ENCODE peak calls at places on chromosomes 5 and 9, in seven cellular contexts. D is IMR-90, S is keratinocyte, E is small intestine, H is fibroblast of lung, B is colonic mucosa, V is esophagus squamous epithelium. F is an unnamed sample. For H3K36me3, the result is how much of the 10 kb centered on the place peaks cover.

GRCh38 chr9:16429671-16430070 is 440.8 kb downstream of the BNC2 start:
- DNase-seq in D (no peak), S (no peak), E (no peak), H (no peak), B (no peak), V (no peak), F (no peak)

GRCh38 chr9:91495450-91495849 is 71.8 kb upstream of the NFIL3 start:
- DNase-seq in D (peak), S (no peak), E (no peak), H (peak), B (no peak), V (no peak), F (no peak)

GRCh38 chr5:91296691-91297143 is 86.4 kb downstream of the ARRDC3 start:
- DNase-seq in D (no peak), S (no peak), E (no peak), H (peak), B (no peak), V (no peak), F (peak)

GRCh38 chr5:109478830-109479229 is 69.1 kb upstream of the PJA2 start:
- DNase-seq in D (no peak), S (no peak), E (no peak), H (no peak), B (no peak), V (no peak), F (no peak)

GRCh38 chr5:134656690-134657089 is 8.1 kb downstream of the SEC24A start:
- DNase-seq in D (peak), S (no peak), E (peak), H (no peak), B (no peak), V (no peak), F (no peak)

GRCh38 chr5:157862183-157862851 is 3.4 kb upstream of the CLINT1 start:
- DNase-seq in D (no peak), S (no peak), E (no peak), H (no peak), B (no peak), V (no peak), F (no peak)

GRCh38 chr9:109182940-109183798 is 16.1 kb upstream of the FRRS1L start:
- DNase-seq in D (peak), S (no peak), E (peak), H (peak), B (peak), V (no peak), F (peak)

GRCh38 chr5:9283473-9283872 is 262.4 kb downstream of the SEMA5A start:
- DNase-seq in D (no peak), S (no peak), E (peak), H (no peak), B (no peak), V (no peak), F (no peak)

GRCh38 chr5:115541586-115541985 is 3.0 kb downstream of the FEM1C start:
- DNase-seq in D (peak), S (no peak), E (no peak), H (peak), B (no peak), V (no peak), F (no peak)

GRCh38 chr5:173310861-173311515 is 17.2 kb downstream of the STC2 start:
- DNase-seq in D (peak), S (no peak), E (no peak), H (peak), B (no peak), V (no peak), F (no peak)

GRCh38 chr9:2764371-2764770 is 47.1 kb downstream of the KCNV2 start:
- DNase-seq in D (peak), S (no peak), E (peak), H (no peak), B (no peak), V (no peak), F (no peak)

GRCh38 chr9:104256710-104257091 is 162.6 kb downstream of the SMC2 start:
- DNase-seq in D (no peak), S (no peak), E (no peak), H (no peak), B (no peak), V (no peak), F (no peak)

GRCh38 chr9:92639124-92639523 is 30.8 kb downstream of the IPPK start:
- DNase-seq in D (no peak), S (no peak), E (no peak), H (no peak), B (no peak), V (no peak), F (no peak)
- H3K36me3 ChIP-seq in D (half or more), S (half or more), E (under half), H (under half), B (under half), V (half or more), F (under half)

GRCh38 chr5:58974083-58974482 is 391.2 kb downstream of the RAB3C start:
- DNase-seq in D (no peak), S (no peak), E (no peak), H (no peak), B (no peak), V (no peak), F (no peak)

GRCh38 chr5:58979090-58979489 is 396.2 kb downstream of the RAB3C start:
- DNase-seq in D (no peak), S (no peak), E (no peak), H (no peak), B (no peak), V (no peak), F (no peak)

GRCh38 chr5:58969795-58970194 is 386.9 kb downstream of the RAB3C start:
- DNase-seq in D (no peak), S (no peak), E (no peak), H (no peak), B (no peak), V (no peak), F (no peak)

GRCh38 chr5:58972301-58972700 is 389.4 kb downstream of the RAB3C start:
- DNase-seq in D (peak), S (no peak), E (no peak), H (no peak), B (no peak), V (no peak), F (no peak)

GRCh38 chr5:58974601-58975000 is 391.7 kb downstream of the RAB3C start:
- DNase-seq in D (no peak), S (no peak), E (no peak), H (no peak), B (no peak), V (no peak), F (no peak)
- H3K36me3 ChIP-seq in D (under half), S (under half), E (under half), H (under half), B (under half), V (under half), F (under half)

GRCh38 chr9:111934747-111935146 is 38.1 kb downstream of the UGCG start:
- DNase-seq in D (no peak), S (no peak), E (no peak), H (no peak), B (no peak), V (no peak), F (no peak)
- H3K36me3 ChIP-seq in D (under half), S (under half), E (under half), H (under half), B (under half), V (under half), F (under half)

GRCh38 chr5:74632947-74633356 is 7.6 kb downstream of the ENC1 start:
- DNase-seq in D (peak), S (no peak), E (peak), H (peak), B (no peak), V (no peak), F (no peak)

GRCh38 chr5:74631088-74631960 is 9.2 kb downstream of the ENC1 start:
- DNase-seq in D (peak), S (no peak), E (no peak), H (peak), B (no peak), V (no peak), F (no peak)

GRCh38 chr5:74634611-74635286 is 5.8 kb downstream of the ENC1 start:
- DNase-seq in D (no peak), S (no peak), E (no peak), H (no peak), B (no peak), V (no peak), F (no peak)

GRCh38 chr5:74636149-74636548 is 4.4 kb downstream of the ENC1 start:
- DNase-seq in D (no peak), S (no peak), E (no peak), H (no peak), B (no peak), V (no peak), F (no peak)

DNA sequence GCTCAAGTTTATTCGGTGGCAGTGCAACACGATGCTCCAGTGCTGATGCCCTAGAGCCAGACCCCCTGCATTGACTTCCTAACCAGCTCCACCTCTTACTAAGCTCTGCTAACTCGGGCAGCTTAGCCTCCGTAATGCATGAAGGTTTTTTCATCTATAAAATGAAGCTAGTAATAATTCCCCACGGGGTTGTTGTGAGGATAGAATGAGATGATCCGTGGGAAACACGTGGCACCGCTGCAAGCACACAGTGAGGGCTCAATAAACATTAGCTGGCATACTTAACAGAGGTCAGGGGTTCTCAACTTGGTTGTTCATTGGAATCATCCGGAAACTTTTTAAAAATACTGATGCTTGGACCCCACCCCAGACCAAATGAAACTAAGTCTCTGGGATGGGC is 6.8 kb downstream of the ENC1 start:
- DNase-seq in D (no peak), S (no peak), E (no peak), H (no peak), B (no peak), V (no peak), F (no peak)
- H3K36me3 ChIP-seq in D (under half), S (under half), E (under half), H (under half), B (under half), V (under half), F (under half)

GRCh38 chr9:35713578-35713977 is 18.4 kb downstream of the TLN1 start:
- DNase-seq in D (no peak), S (no peak), E (no peak), H (no peak), B (no peak), V (no peak), F (no peak)

GRCh38 chr9:35716236-35716635 is 15.8 kb downstream of the TLN1 start:
- DNase-seq in D (no peak), S (no peak), E (no peak), H (no peak), B (no peak), V (no peak), F (no peak)

GRCh38 chr9:35712762-35713400 is 19.1 kb downstream of the TLN1 start:
- DNase-seq in D (no peak), S (no peak), E (no peak), H (no peak), B (no peak), V (no peak), F (no peak)

GRCh38 chr9:35714579-35715252 is 17.3 kb downstream of the TLN1 start:
- DNase-seq in D (no peak), S (no peak), E (no peak), H (no peak), B (no peak), V (no peak), F (no peak)

GRCh38 chr9:35714123-35714522 is 17.9 kb downstream of the TLN1 start:
- DNase-seq in D (no peak), S (no peak), E (no peak), H (no peak), B (no peak), V (no peak), F (no peak)
- H3K36me3 ChIP-seq in D (half or more), S (half or more), E (half or more), H (half or more), B (half or more), V (half or more), F (half or more)